ENCODE peak calls at places on chromosomes 13 and 19, in nine cellular contexts. M, A, P, F, Z, J, L, N and S are unnamed samples.

GRCh38 chr19:16969127-16969526 is 57.5 kb downstream of the CPAMD8 start:
- DNase-seq in M (no peak), A (no peak), P (no peak), F (no peak), Z (no peak), J (peak), L (peak), N (peak), S (no peak)

GRCh38 chr13:35994131-35994966 is 136.8 kb downstream of the DCLK1 start:
- DNase-seq in M (no peak), A (peak), P (no peak), F (no peak), Z (peak), J (no peak), L (peak), N (no peak), S (no peak)

GRCh38 chr19:15161028-15161984 is 39.5 kb downstream of the NOTCH3 start:
- DNase-seq in M (peak), A (no peak), P (no peak), F (peak), Z (no peak), J (no peak), L (no peak), N (peak), S (no peak)

GRCh38 chr19:2166741-2167738 is 3.3 kb downstream of the DOT1L start:
- DNase-seq in M (no peak), A (peak), P (peak), F (no peak), Z (peak), J (peak), L (peak), N (peak), S (no peak)

GRCh38 chr13:28494861-28495585 is at the start of gene FLT1:
- DNase-seq in M (peak), A (peak), P (no peak), F (peak), Z (peak), J (no peak), L (peak), N (peak), S (peak)

GRCh38 chr19:8083141-8083540 is 30.6 kb downstream of the CCL25 start:
- DNase-seq in M (no peak), A (no peak), P (no peak), F (no peak), Z (no peak), J (no peak), L (no peak), N (no peak), S (no peak)

GRCh38 chr19:43380008-43380407 is 26.5 kb downstream of the CD177 start:
- DNase-seq in M (no peak), A (no peak), P (no peak), F (no peak), Z (no peak), J (no peak), L (no peak), N (no peak), S (no peak)

GRCh38 chr13:50523307-50523706 is 320.2 kb downstream of the DLEU7 start:
- DNase-seq in M (no peak), A (no peak), P (no peak), F (no peak), Z (no peak), J (no peak), L (no peak), N (no peak), S (no peak)

GRCh38 chr13:108777421-108778420 is 148.3 kb downstream of the MYO16 start:
- DNase-seq in M (peak), A (no peak), P (no peak), F (no peak), Z (no peak), J (no peak), L (no peak), N (no peak), S (no peak)

GRCh38 chr19:49189259-49189658 is 31.7 kb downstream of the TRPM4 start:
- DNase-seq in M (no peak), A (no peak), P (no peak), F (no peak), Z (no peak), J (no peak), L (no peak), N (no peak), S (no peak)

GRCh38 chr19:46840157-46840942 is 10.3 kb downstream of the AP2S1 start:
- DNase-seq in M (peak), A (no peak), P (no peak), F (peak), Z (peak), J (no peak), L (peak), N (peak), S (peak)

GRCh38 chr19:7013678-7014077 is 7.6 kb downstream of the MBD3L2B start:
- DNase-seq in M (no peak), A (no peak), P (no peak), F (no peak), Z (no peak), J (no peak), L (peak), N (peak), S (no peak)

GRCh38 chr19:49988433-49988832 is 27.5 kb upstream of the SIGLEC11 start:
- DNase-seq in M (no peak), A (no peak), P (no peak), F (no peak), Z (peak), J (no peak), L (peak), N (no peak), S (no peak)

GRCh38 chr13:97202761-97203160 is 19.4 kb upstream of the MBNL2 start:
- DNase-seq in M (no peak), A (no peak), P (no peak), F (no peak), Z (no peak), J (no peak), L (no peak), N (no peak), S (no peak)

GRCh38 chr19:9323919-9324583 is at the start of gene ZNF559:
- DNase-seq in M (peak), A (peak), P (peak), F (peak), Z (peak), J (peak), L (peak), N (peak), S (peak)

GRCh38 chr19:10724573-10725071 is 6.7 kb downstream of the DNM2 start:
- DNase-seq in M (no peak), A (no peak), P (no peak), F (no peak), Z (peak), J (no peak), L (no peak), N (no peak), S (no peak)

GRCh38 chr13:93246069-93246468 is 19.5 kb downstream of the GPC6 start:
- DNase-seq in M (no peak), A (no peak), P (no peak), F (no peak), Z (no peak), J (no peak), L (no peak), N (no peak), S (no peak)
- TF ChIP-seq CTCF in M (no peak), A (no peak), P (no peak), F (no peak), Z (no peak), J (no peak), L (no peak), N (no peak), S (no peak)

GRCh38 chr13:114283581-114283980 is 2.2 kb downstream of the UPF3A start:
- DNase-seq in M (no peak), A (no peak), P (no peak), F (no peak), Z (no peak), J (no peak), L (no peak), N (no peak), S (no peak)

GRCh38 chr13:114279770-114280169 is 1.6 kb upstream of the UPF3A start:
- DNase-seq in M (no peak), A (no peak), P (no peak), F (no peak), Z (no peak), J (no peak), L (no peak), N (no peak), S (no peak)

GRCh38 chr13:114284680-114285079 is 3.3 kb downstream of the UPF3A start:
- DNase-seq in M (no peak), A (no peak), P (no peak), F (no peak), Z (no peak), J (no peak), L (no peak), N (no peak), S (no peak)

GRCh38 chr13:114281351-114282142 is at the start of gene UPF3A:
- DNase-seq in M (peak), A (peak), P (peak), F (peak), Z (peak), J (peak), L (peak), N (peak), S (peak)

DNA sequence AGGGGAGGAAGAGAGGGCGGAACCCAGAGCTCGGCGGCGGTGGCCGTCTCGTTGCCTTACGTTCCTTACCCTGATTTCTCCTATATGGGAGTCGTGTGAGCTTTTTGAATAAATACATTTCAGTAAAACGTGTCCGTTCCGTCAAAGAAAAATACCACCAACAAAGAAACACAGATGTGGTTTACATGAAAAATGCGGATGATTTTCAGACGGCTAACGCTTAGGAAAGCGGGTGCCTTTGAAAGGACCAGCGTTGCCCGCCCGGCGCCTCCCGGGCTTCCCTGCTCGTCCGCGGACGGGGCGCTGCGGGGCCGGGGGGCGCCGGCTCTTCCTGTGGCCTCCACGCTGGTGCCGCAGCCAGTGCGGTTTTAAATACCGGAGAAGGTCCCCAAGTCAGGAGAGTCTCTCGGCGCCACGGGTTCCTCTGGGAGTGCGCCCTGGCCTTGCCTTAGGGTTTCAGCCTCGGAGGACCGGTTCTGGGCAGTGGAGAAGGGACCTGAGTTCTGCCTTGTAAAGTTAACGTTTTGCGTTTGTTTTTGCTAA is 813 bp downstream of the UPF3A start:
- DNase-seq in M (peak), A (peak), P (no peak), F (peak), Z (peak), J (peak), L (peak), N (peak), S (peak)
- TF ChIP-seq CTCF in M (no peak), A (no peak), P (no peak), F (no peak), Z (no peak), J (no peak), L (no peak), N (no peak), S (no peak)

DNA sequence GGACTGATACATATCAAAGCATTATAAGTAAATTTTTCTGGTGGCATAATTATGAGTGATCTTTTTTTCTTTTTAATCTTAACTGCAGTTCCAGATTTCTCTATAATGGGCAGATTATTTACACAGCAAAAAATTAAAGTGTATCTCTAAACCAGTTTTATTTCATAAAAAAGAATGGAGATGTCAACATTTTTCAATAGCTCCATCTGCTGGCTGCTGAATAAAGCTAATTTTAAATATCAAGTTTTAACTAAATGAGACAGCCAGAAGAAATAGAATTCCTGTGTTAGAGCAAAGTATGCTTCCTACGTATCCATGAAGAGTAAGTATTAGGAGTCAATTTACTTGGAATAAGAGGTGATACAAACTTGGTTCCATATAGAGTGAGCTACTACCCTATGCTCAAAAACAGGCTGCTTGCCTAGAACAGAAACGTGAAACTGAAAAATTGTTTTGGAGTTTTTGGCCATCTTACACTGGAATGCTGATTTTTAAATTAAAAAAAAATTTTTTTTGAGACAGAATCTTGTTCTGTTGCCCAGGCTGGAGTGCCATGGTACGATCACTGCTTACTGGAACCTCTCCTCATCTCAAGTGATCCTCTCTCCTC is 5.0 kb upstream of the PDS5B start:
- DNase-seq in M (no peak), A (no peak), P (no peak), F (no peak), Z (no peak), J (no peak), L (no peak), N (peak), S (no peak)
- TF ChIP-seq CTCF in M (peak), A (peak), P (no peak), F (peak), Z (peak), J (no peak), L (peak), N (peak), S (peak)

GRCh38 chr19:44587863-44588752 is 25.3 kb upstream of the IGSF23 start:
- DNase-seq in M (no peak), A (no peak), P (no peak), F (no peak), Z (peak), J (no peak), L (peak), N (peak), S (no peak)
- TF ChIP-seq CTCF in M (no peak), A (no peak), P (no peak), F (peak), Z (peak), J (no peak), L (peak), N (no peak), S (no peak)

GRCh38 chr19:18322318-18322758 is 538 bp downstream of the LSM4 start:
- DNase-seq in M (peak), A (peak), P (no peak), F (peak), Z (peak), J (no peak), L (no peak), N (peak), S (peak)

GRCh38 chr19:18319591-18320135 is 3.2 kb downstream of the LSM4 start:
- DNase-seq in M (no peak), A (no peak), P (no peak), F (no peak), Z (no peak), J (no peak), L (no peak), N (no peak), S (no peak)

GRCh38 chr19:18320865-18321728 is 1.8 kb downstream of the LSM4 start:
- DNase-seq in M (no peak), A (no peak), P (no peak), F (peak), Z (no peak), J (no peak), L (no peak), N (no peak), S (peak)

GRCh38 chr19:18321729-18322091 is 1.2 kb downstream of the LSM4 start:
- DNase-seq in M (no peak), A (no peak), P (no peak), F (no peak), Z (no peak), J (no peak), L (no peak), N (peak), S (no peak)

DNA sequence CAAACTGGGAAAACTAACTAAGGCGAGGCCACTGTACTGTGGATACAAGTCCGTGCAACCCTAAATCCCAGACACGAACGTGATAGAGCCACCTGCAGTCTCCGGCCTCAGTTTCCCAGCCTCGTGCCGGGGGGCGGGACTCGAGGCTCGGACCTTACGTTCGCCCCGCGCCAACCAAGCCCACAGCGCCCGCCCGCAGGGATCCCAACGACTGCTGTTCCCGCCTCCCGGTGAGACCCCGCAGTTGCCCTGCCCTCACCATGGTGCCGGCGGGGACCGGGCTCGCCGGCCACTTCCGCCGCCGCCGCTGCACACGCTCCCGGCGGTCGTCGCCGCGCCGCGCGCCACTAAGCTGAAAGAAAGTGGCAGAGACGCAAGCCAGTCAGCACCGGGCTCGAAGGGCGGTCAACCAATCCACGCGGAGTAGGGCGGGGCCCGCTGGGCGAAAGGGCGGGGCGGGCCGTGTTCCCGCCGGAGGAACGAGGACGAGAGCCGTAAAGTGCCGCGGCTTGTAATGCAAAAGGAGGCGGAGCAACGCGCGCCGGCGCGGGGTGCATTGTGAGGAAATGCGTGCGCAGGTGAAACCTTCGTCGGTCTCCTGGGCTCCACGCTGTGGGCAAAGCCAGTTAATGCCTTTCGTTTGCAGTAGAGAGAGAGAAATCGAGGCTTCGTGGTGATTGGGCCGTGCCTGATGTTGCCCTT is at the start of gene LSM4:
- DNase-seq in M (peak), A (peak), P (peak), F (peak), Z (peak), J (peak), L (peak), N (peak), S (peak)
- TF ChIP-seq CTCF in M (no peak), A (no peak), P (no peak), F (peak), Z (no peak), J (no peak), L (peak), N (peak), S (no peak)

GRCh38 chr19:615619-616018 is 17.7 kb downstream of the POLRMT start:
- DNase-seq in M (no peak), A (no peak), P (no peak), F (no peak), Z (no peak), J (no peak), L (no peak), N (no peak), S (no peak)
- TF ChIP-seq CTCF in M (no peak), A (no peak), P (no peak), F (no peak), Z (no peak), J (no peak), L (no peak), N (no peak), S (no peak)

DNA sequence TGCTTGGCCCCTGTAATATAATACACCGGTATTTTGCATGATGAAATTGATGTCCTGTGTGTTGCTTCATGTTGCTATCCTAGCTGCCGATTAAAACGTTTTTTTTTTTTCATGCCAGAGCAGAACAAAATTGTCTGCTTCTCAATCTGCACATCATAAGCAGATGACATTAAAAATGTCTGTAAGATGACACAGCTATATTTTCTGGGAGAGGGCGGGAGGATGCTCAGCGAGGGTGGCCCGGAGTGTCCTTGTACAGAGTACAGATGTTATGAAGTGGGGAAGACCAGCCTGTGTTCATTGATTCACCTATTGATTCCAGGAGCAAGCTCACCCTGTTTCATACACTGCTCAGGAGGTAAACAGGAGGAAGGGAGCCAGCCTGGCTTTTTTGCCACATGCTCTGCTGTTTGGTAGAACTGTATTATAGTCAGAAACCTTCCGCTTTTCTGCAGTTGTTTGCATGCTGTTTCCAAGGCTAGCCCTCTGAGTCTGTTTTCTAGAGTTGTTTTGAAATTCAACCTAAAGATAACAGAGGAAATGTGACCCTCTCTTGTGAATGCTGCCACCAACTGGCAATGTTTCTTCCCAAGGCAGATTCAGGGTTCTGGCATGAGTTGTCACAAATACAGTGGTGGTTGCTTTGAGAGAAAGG is 4.7 kb upstream of the IRS2 start:
- DNase-seq in M (no peak), A (peak), P (no peak), F (no peak), Z (no peak), J (no peak), L (peak), N (no peak), S (no peak)
- TF ChIP-seq CTCF in M (peak), A (no peak), P (no peak), F (peak), Z (peak), J (no peak), L (no peak), N (no peak), S (no peak)

DNA sequence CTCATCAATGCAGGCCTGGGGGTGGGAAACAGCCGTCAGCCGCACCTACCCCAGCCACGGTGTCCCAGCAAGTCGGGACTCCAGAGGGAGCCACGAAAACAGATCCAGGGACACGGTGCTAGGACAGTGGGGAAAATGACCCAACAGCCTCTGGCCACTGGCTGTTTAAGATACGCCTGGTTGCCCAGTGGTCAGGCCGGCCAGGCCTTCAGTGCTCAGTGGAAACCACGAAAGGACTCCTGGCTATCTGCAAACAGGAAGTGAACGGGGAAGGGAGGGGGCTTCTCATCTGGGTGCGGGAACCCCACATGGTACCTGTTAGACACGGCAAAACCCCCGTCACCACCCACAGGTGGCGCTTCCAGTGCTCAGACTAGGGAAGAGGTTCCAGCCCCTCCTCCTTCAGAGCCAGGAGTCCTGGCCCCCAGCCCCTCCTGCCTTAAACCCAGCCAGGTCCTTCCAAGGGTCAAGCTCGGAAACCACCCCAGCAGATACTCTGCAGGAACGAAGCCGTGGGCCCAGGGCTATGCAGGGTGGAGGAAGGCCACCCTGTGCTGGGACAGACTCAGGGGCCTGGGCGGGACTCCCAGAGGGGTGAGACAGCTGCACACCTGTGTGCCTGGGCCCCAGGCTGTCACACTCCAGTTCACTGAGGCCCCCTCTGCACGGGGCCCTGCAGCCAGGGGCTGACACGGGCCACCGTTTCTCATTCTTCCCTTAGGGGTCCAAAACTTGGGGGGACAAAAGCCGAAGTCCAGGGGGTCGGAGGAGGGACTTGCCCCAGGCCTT is 4.5 kb downstream of the PPP1R12C start:
- DNase-seq in M (no peak), A (no peak), P (no peak), F (peak), Z (no peak), J (no peak), L (no peak), N (peak), S (no peak)
- TF ChIP-seq CTCF in M (no peak), A (no peak), P (no peak), F (no peak), Z (no peak), J (no peak), L (no peak), N (peak), S (no peak)